ENCODE peak calls at places on chromosomes 16 and 17, in eight cellular contexts. G, D, M, B, N, V, Q and S are unnamed samples.

GRCh38 chr17:60435244-60436170 is 13.2 kb downstream of the CHCT1 start:
- DNase-seq in G (peak; percentile 77), D (peak; percentile 70), M (peak; percentile 22), B (peak; percentile 52), N (peak; percentile 81), V (peak; percentile 98), Q (peak; percentile 54), S (peak; percentile 35)

GRCh38 chr16:4393243-4393606 is 21.6 kb downstream of the VASN start:
- DNase-seq in G (no peak), D (no peak), M (no peak), B (no peak), N (no peak), V (peak; percentile 65), Q (no peak), S (no peak)

GRCh38 chr17:2087597-2088211 is 32.8 kb downstream of the HIC1 start:
- DNase-seq in G (no peak), D (peak; percentile 78), M (no peak), B (no peak), N (no peak), V (peak; percentile 71), Q (no peak), S (no peak)

GRCh38 chr17:42751628-42752027 is 6.8 kb upstream of the EZH1 start:
- DNase-seq in G (no peak), D (no peak), M (no peak), B (no peak), N (no peak), V (peak; percentile 55), Q (no peak), S (no peak)

GRCh38 chr17:76635039-76635438 is 8.5 kb downstream of the ST6GALNAC1 start:
- DNase-seq in G (no peak), D (no peak), M (no peak), B (no peak), N (no peak), V (no peak), Q (no peak), S (no peak)

GRCh38 chr16:64712027-64712426 is 409.8 kb downstream of the CDH11 start:
- DNase-seq in G (no peak), D (no peak), M (no peak), B (no peak), N (no peak), V (no peak), Q (no peak), S (no peak)

GRCh38 chr17:19384723-19385391 is 2.1 kb downstream of the MFAP4 start:
- DNase-seq in G (no peak), D (no peak), M (no peak), B (no peak), N (peak; percentile 94), V (peak; percentile 98), Q (no peak), S (no peak)

GRCh38 chr17:30970757-30971567 is at the start of gene RNF135:
- DNase-seq in G (peak; percentile 61), D (peak; percentile 70), M (no peak), B (peak; percentile 70), N (peak; percentile 90), V (peak; percentile 87), Q (peak; percentile 14), S (peak; percentile 59)

GRCh38 chr16:90020260-90020837 is 1.1 kb upstream of the DBNDD1 start:
- DNase-seq in G (no peak), D (no peak), M (no peak), B (no peak), N (no peak), V (no peak), Q (no peak), S (no peak)

GRCh38 chr17:50318551-50319310 is 27.2 kb upstream of the XYLT2 start:
- DNase-seq in G (no peak), D (no peak), M (no peak), B (no peak), N (no peak), V (no peak), Q (no peak), S (no peak)

GRCh38 chr17:27460196-27460725 is 4.0 kb downstream of the KSR1 start:
- DNase-seq in G (no peak), D (no peak), M (no peak), B (no peak), N (no peak), V (no peak), Q (no peak), S (no peak)